ENCODE peak calls at places on chromosome 10, in four cellular contexts. One of them, this sample, is unnamed. For H3K4me1, the result is how much of the 10 kb centered on the place peaks cover.

GRCh38 chr10:13340626-13341370 is 7.3 kb downstream of the SEPHS1 start:
- DNase-seq in K562: no peak
- DNase-seq in HepG2: no peak
- DNase-seq in GM12878: peak
- DNase-seq in this sample: no peak

GRCh38 chr10:335151-335800 is 200.0 kb downstream of the ZMYND11 start:
- DNase-seq in K562: no peak
- DNase-seq in HepG2: no peak
- DNase-seq in GM12878: no peak
- DNase-seq in this sample: no peak

GRCh38 chr10:7577206-7577978 is 89.4 kb downstream of the ITIH5 start:
- DNase-seq in K562: no peak
- DNase-seq in HepG2: no peak
- DNase-seq in GM12878: no peak
- DNase-seq in this sample: no peak

GRCh38 chr10:82252081-82252480 is 377.1 kb downstream of the NRG3 start:
- DNase-seq in K562: no peak
- DNase-seq in HepG2: no peak
- DNase-seq in GM12878: no peak
- DNase-seq in this sample: no peak

GRCh38 chr10:107144490-107144889 is 20.0 kb downstream of the SORCS1 start:
- DNase-seq in K562: peak
- DNase-seq in HepG2: no peak
- DNase-seq in GM12878: no peak
- DNase-seq in this sample: no peak

GRCh38 chr10:122725006-122725405 is 25.4 kb upstream of the C10orf120 start:
- DNase-seq in K562: no peak
- DNase-seq in HepG2: no peak
- DNase-seq in GM12878: no peak
- DNase-seq in this sample: no peak

GRCh38 chr10:75776738-75777504 is 345.5 kb downstream of the LRMDA start:
- DNase-seq in K562: no peak
- DNase-seq in HepG2: peak
- DNase-seq in GM12878: no peak
- DNase-seq in this sample: no peak

GRCh38 chr10:21174670-21175495 is 277.8 kb upstream of the NEBL start:
- DNase-seq in K562: peak
- DNase-seq in HepG2: no peak
- DNase-seq in GM12878: no peak
- DNase-seq in this sample: no peak

GRCh38 chr10:122515022-122515424 is 45.5 kb upstream of the DMBT1 start:
- DNase-seq in K562: no peak
- DNase-seq in HepG2: no peak
- DNase-seq in GM12878: no peak
- DNase-seq in this sample: no peak

GRCh38 chr10:3728563-3728962 is 56.4 kb downstream of the KLF6 start:
- DNase-seq in K562: no peak
- DNase-seq in HepG2: no peak
- DNase-seq in GM12878: no peak
- DNase-seq in this sample: no peak

GRCh38 chr10:118692911-118693310 is 61.9 kb downstream of the CACUL1 start:
- DNase-seq in K562: no peak
- DNase-seq in HepG2: no peak
- DNase-seq in GM12878: no peak
- DNase-seq in this sample: no peak

GRCh38 chr10:59382831-59383295 is 20.5 kb upstream of the FAM13C start:
- DNase-seq in K562: no peak
- DNase-seq in HepG2: no peak
- DNase-seq in GM12878: no peak
- DNase-seq in this sample: no peak

GRCh38 chr10:93475871-93476270 is 6.3 kb downstream of the MYOF start:
- DNase-seq in K562: no peak
- DNase-seq in HepG2: peak
- DNase-seq in GM12878: no peak
- DNase-seq in this sample: no peak

GRCh38 chr10:77109470-77109994 is 528.1 kb downstream of the KCNMA1 start:
- DNase-seq in K562: no peak
- DNase-seq in HepG2: no peak
- DNase-seq in GM12878: no peak
- DNase-seq in this sample: no peak

GRCh38 chr10:43126759-43127424 is 11.4 kb upstream of the CSGALNACT2 start:
- DNase-seq in K562: no peak
- DNase-seq in HepG2: no peak
- DNase-seq in GM12878: no peak
- DNase-seq in this sample: peak

GRCh38 chr10:29951441-29951931 is 107.9 kb downstream of the JCAD start:
- DNase-seq in K562: no peak
- DNase-seq in HepG2: no peak
- DNase-seq in GM12878: no peak
- DNase-seq in this sample: no peak

GRCh38 chr10:865924-866576 is 65.5 kb downstream of the LARP4B start:
- DNase-seq in K562: no peak
- DNase-seq in HepG2: no peak
- DNase-seq in GM12878: no peak
- DNase-seq in this sample: no peak

GRCh38 chr10:1476106-1476803 is 261.1 kb downstream of the ADARB2 start:
- DNase-seq in K562: no peak
- DNase-seq in HepG2: no peak
- DNase-seq in GM12878: no peak
- DNase-seq in this sample: peak

GRCh38 chr10:111081595-111081994 is 4.8 kb downstream of the ADRA2A start:
- DNase-seq in K562: no peak
- DNase-seq in HepG2: no peak
- DNase-seq in GM12878: no peak
- DNase-seq in this sample: peak

GRCh38 chr10:1267568-1267967 is 211.4 kb downstream of the WDR37 start:
- DNase-seq in K562: no peak
- DNase-seq in HepG2: no peak
- DNase-seq in GM12878: no peak
- DNase-seq in this sample: no peak

GRCh38 chr10:79348640-79348988 is 1.3 kb downstream of the PPIF start:
- DNase-seq in K562: peak
- DNase-seq in HepG2: no peak
- DNase-seq in GM12878: no peak
- DNase-seq in this sample: no peak

GRCh38 chr10:34426041-34426440 is 389.1 kb downstream of the PARD3 start:
- DNase-seq in K562: no peak
- DNase-seq in HepG2: no peak
- DNase-seq in GM12878: no peak
- DNase-seq in this sample: no peak

GRCh38 chr10:79243211-79244067 is 103.8 kb upstream of the PPIF start:
- DNase-seq in K562: no peak
- DNase-seq in HepG2: no peak
- DNase-seq in GM12878: no peak
- DNase-seq in this sample: no peak

GRCh38 chr10:35882422-35883150 is 240.5 kb upstream of the FZD8 start:
- DNase-seq in K562: no peak
- DNase-seq in HepG2: no peak
- DNase-seq in GM12878: no peak
- DNase-seq in this sample: no peak

GRCh38 chr10:16989826-16990293 is 139.8 kb downstream of the CUBN start:
- DNase-seq in K562: no peak
- DNase-seq in HepG2: no peak
- DNase-seq in GM12878: no peak
- DNase-seq in this sample: peak

GRCh38 chr10:73576178-73576889 is 14.8 kb downstream of the USP54 start:
- DNase-seq in K562: no peak
- DNase-seq in HepG2: peak
- DNase-seq in GM12878: peak
- DNase-seq in this sample: no peak

GRCh38 chr10:80477813-80478212 is 23.7 kb downstream of the TSPAN14 start:
- DNase-seq in K562: peak
- DNase-seq in HepG2: no peak
- DNase-seq in GM12878: no peak
- DNase-seq in this sample: no peak

DNA sequence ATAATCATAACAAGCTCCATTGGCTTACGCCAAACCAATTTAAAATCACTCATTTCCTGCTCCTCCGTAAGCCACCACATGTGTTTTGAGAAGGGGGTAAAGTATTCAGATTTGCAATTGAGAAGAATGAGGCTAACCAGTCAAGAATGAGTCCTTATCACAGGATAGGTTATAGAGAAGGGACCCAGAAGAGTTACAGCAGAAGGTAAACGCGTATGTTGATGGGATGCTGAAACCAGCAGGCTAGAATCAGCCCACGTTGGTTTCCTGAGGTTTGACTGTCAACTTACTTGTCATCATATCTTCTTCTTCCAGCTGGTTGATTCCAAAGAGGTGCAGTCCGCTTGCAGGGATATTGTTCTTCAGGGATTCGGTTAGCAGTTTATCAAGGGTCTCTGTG is 64.1 kb upstream of the TM9SF3 start:
- DNase-seq in K562: no peak
- DNase-seq in HepG2: no peak
- DNase-seq in GM12878: no peak
- DNase-seq in this sample: no peak
- H3K4me1 ChIP-seq in K562: under half
- H3K4me1 ChIP-seq in HepG2: under half
- H3K4me1 ChIP-seq in GM12878: half or more
- H3K4me1 ChIP-seq in this sample: under half

DNA sequence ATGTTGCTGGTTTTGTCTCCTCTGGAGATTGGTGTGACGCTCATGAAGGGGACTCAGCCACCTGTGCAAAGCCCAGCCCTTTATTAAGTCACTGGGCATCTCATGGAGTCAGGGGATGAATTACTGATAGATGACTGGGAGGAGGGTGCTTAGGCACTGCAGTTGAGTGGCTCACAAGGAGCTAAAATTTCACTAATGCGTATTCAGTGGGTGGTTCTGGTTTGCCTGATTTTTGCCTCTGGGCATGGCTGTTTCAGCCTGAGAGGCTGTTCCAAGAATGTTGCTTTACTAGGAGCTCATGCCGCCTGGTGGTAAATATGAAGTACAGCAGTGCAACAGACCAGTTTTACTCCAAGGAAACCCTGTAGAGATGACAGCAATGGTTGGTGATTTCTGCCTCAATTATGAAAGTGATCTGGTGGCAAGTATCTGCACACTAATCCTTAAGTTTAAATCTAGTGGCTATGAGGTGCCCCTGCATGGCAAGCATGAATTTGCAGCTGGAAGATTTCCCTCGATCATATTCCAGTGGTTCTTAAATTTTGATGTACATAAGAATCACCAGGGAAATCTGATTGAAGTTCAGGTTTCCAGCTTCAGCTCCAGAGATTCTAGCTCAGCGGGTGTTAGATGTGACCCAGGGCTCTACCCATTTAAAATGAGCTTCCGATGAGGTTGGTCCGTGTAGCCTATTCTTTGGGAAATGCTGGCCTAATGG is 19.9 kb downstream of the ACTA2 start:
- DNase-seq in K562: peak
- DNase-seq in HepG2: peak
- DNase-seq in GM12878: no peak
- DNase-seq in this sample: peak
- TF ChIP-seq SP1 in K562: no peak
- TF ChIP-seq SP1 in HepG2: no peak
- TF ChIP-seq SP1 in GM12878: no peak
- TF ChIP-seq SP1 in this sample: no peak

DNA sequence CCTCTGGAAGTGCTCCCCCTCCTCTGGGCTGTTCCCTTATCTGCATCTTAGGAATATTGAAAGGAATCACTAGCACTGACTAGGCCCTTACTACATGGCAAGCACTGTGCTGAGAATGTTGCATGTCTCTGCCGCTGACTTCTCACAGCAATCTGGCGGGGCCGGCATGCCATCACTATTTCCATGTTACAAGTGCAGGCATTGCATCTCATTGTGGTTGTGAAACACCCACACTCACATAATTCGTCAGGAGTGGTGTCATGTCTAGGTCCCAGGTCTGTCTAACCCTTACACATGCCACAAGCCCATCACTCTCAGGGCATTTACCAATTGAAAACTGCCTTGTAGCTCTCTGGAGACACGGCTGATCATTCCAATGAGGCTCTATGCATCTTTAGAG is 8.5 kb upstream of the IL2RA start:
- DNase-seq in K562: no peak
- DNase-seq in HepG2: no peak
- DNase-seq in GM12878: no peak
- DNase-seq in this sample: no peak
- H3K4me1 ChIP-seq in K562: under half
- H3K4me1 ChIP-seq in HepG2: under half
- H3K4me1 ChIP-seq in GM12878: under half
- H3K4me1 ChIP-seq in this sample: under half

GRCh38 chr10:113128450-113129105 is 178.5 kb downstream of the TCF7L2 start:
- DNase-seq in K562: no peak
- DNase-seq in HepG2: no peak
- DNase-seq in GM12878: no peak
- DNase-seq in this sample: no peak

GRCh38 chr10:113126506-113127192 is 176.6 kb downstream of the TCF7L2 start:
- DNase-seq in K562: peak
- DNase-seq in HepG2: peak
- DNase-seq in GM12878: no peak
- DNase-seq in this sample: peak

GRCh38 chr10:113127285-113128283 is 177.5 kb downstream of the TCF7L2 start:
- DNase-seq in K562: no peak
- DNase-seq in HepG2: no peak
- DNase-seq in GM12878: no peak
- DNase-seq in this sample: no peak

GRCh38 chr10:113131611-113132330 is 181.7 kb downstream of the TCF7L2 start:
- DNase-seq in K562: no peak
- DNase-seq in HepG2: peak
- DNase-seq in GM12878: no peak
- DNase-seq in this sample: no peak

GRCh38 chr10:113129117-113129516 is 179.1 kb downstream of the TCF7L2 start:
- DNase-seq in K562: no peak
- DNase-seq in HepG2: no peak
- DNase-seq in GM12878: no peak
- DNase-seq in this sample: no peak
- TF ChIP-seq SP1 in K562: no peak
- TF ChIP-seq SP1 in HepG2: no peak
- TF ChIP-seq SP1 in GM12878: no peak
- TF ChIP-seq SP1 in this sample: no peak

DNA sequence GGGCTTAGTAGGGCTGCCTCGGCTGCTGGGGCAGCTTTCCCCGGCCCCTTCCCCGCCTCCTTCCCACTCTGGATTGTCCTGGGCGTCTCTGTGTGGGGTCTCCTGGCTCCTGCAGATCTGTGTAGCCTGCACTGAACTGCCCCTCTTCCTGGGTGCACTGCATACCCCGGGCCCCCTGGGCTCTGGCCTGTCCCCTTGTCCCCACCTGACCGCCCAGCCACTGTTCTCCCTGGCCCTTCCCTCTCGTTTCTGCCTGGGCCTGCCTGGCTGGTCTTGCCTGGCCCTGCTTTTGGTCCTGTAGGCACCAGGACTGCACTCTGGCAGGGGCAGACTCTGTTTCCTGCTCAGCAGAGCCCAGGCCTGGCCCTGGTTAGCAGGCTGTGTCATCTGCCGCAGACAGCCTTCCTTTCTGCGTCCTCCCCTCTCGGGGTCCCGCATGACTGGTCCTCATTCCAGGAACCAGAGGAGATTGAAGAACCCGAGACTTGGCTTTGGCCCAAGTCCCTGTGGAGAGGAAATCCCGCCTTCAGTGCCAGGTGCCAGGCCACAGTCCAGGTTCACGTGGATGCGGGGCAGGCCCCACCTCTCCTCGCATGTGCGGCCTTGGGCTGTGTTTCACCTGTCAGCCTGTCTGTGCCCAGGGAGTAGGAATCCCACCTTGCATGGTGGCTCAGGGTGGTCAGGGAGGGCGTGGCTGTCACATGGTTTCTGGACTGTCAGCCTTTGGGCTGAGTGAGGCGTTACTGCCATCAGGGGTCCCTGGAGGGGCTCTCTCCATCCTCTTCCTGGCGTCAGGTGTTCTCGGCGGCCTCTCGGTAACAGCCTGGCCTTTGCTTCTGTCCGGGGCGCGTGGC is 9.2 kb downstream of the INPP5A start:
- DNase-seq in K562: no peak
- DNase-seq in HepG2: no peak
- DNase-seq in GM12878: no peak
- DNase-seq in this sample: no peak
- H3K4me1 ChIP-seq in K562: half or more
- H3K4me1 ChIP-seq in HepG2: under half
- H3K4me1 ChIP-seq in GM12878: under half
- H3K4me1 ChIP-seq in this sample: under half

This sample was measured in H1.